ENCODE peak calls at places on chromosomes 1 and 21, in four cellular contexts. One of them, this sample, is unnamed.

GRCh38 chr21:27769763-27770162 is 802.9 kb upstream of the ADAMTS5 start:
- DNase-seq in neuronal stem cell: no peak
- DNase-seq in naive thymus-derived CD4-positive, alpha-beta T cell: no peak
- DNase-seq in transverse colon: no peak
- DNase-seq in this sample: no peak

GRCh38 chr1:48878191-48878940 is 101.7 kb upstream of the BEND5 start:
- DNase-seq in transverse colon: no peak
- DNase-seq in neuronal stem cell: no peak
- DNase-seq in naive thymus-derived CD4-positive, alpha-beta T cell: no peak
- DNase-seq in this sample: no peak

GRCh38 chr1:232973652-232974611 is 23.5 kb downstream of the NTPCR start:
- DNase-seq in neuronal stem cell: no peak
- DNase-seq in transverse colon: no peak
- DNase-seq in naive thymus-derived CD4-positive, alpha-beta T cell: no peak
- DNase-seq in this sample: no peak

GRCh38 chr1:25889470-25889869 is 14.0 kb upstream of the PAQR7 start:
- DNase-seq in transverse colon: no peak
- DNase-seq in neuronal stem cell: no peak
- DNase-seq in naive thymus-derived CD4-positive, alpha-beta T cell: no peak
- DNase-seq in this sample: no peak

GRCh38 chr1:115839706-115840095 is 1.2 kb downstream of the NHLH2 start:
- DNase-seq in transverse colon: no peak
- DNase-seq in neuronal stem cell: no peak
- DNase-seq in naive thymus-derived CD4-positive, alpha-beta T cell: no peak
- DNase-seq in this sample: no peak

GRCh38 chr1:64948216-64948615 is 18.1 kb downstream of the JAK1 start:
- DNase-seq in naive thymus-derived CD4-positive, alpha-beta T cell: no peak
- DNase-seq in neuronal stem cell: no peak
- DNase-seq in transverse colon: no peak
- DNase-seq in this sample: no peak

GRCh38 chr1:223258751-223259177 is 105.2 kb downstream of the SUSD4 start:
- DNase-seq in neuronal stem cell: no peak
- DNase-seq in transverse colon: no peak
- DNase-seq in naive thymus-derived CD4-positive, alpha-beta T cell: no peak
- DNase-seq in this sample: no peak

GRCh38 chr21:44054710-44055109 is 42.6 kb downstream of the TRAPPC10 start:
- DNase-seq in naive thymus-derived CD4-positive, alpha-beta T cell: no peak
- DNase-seq in transverse colon: no peak
- DNase-seq in neuronal stem cell: no peak
- DNase-seq in this sample: no peak

GRCh38 chr1:156146749-156147405 is 6.5 kb upstream of the SEMA4A start:
- DNase-seq in naive thymus-derived CD4-positive, alpha-beta T cell: no peak
- DNase-seq in transverse colon: no peak
- DNase-seq in neuronal stem cell: no peak
- DNase-seq in this sample: no peak

GRCh38 chr21:35475768-35476167 is 426.7 kb upstream of the RUNX1 start:
- DNase-seq in transverse colon: no peak
- DNase-seq in neuronal stem cell: no peak
- DNase-seq in naive thymus-derived CD4-positive, alpha-beta T cell: peak
- DNase-seq in this sample: no peak

GRCh38 chr1:225572422-225572821 is 80.5 kb downstream of the ENAH start:
- DNase-seq in neuronal stem cell: no peak
- DNase-seq in naive thymus-derived CD4-positive, alpha-beta T cell: no peak
- DNase-seq in transverse colon: no peak
- DNase-seq in this sample: no peak

GRCh38 chr21:38869946-38870345 is 64.2 kb downstream of the ETS2 start:
- DNase-seq in transverse colon: no peak
- DNase-seq in neuronal stem cell: no peak
- DNase-seq in naive thymus-derived CD4-positive, alpha-beta T cell: no peak
- DNase-seq in this sample: no peak

GRCh38 chr1:201014816-201015200 is 8.7 kb downstream of the KIF21B start:
- DNase-seq in neuronal stem cell: no peak
- DNase-seq in naive thymus-derived CD4-positive, alpha-beta T cell: no peak
- DNase-seq in transverse colon: no peak
- DNase-seq in this sample: no peak

GRCh38 chr1:100188617-100189016 is 10.6 kb upstream of the LRRC39 start:
- DNase-seq in transverse colon: no peak
- DNase-seq in naive thymus-derived CD4-positive, alpha-beta T cell: no peak
- DNase-seq in neuronal stem cell: no peak
- DNase-seq in this sample: no peak

GRCh38 chr1:8873001-8873400 is 5.5 kb downstream of the ENO1 start:
- DNase-seq in neuronal stem cell: no peak
- DNase-seq in transverse colon: no peak
- DNase-seq in naive thymus-derived CD4-positive, alpha-beta T cell: no peak
- DNase-seq in this sample: no peak

GRCh38 chr1:8876099-8876496 is 2.4 kb downstream of the ENO1 start:
- DNase-seq in neuronal stem cell: no peak
- DNase-seq in transverse colon: no peak
- DNase-seq in naive thymus-derived CD4-positive, alpha-beta T cell: no peak
- DNase-seq in this sample: no peak

GRCh38 chr1:8875216-8875861 is 3.1 kb downstream of the ENO1 start:
- DNase-seq in transverse colon: no peak
- DNase-seq in neuronal stem cell: no peak
- DNase-seq in naive thymus-derived CD4-positive, alpha-beta T cell: no peak
- DNase-seq in this sample: no peak

GRCh38 chr1:8873506-8874229 is 4.8 kb downstream of the ENO1 start:
- DNase-seq in naive thymus-derived CD4-positive, alpha-beta T cell: no peak
- DNase-seq in transverse colon: peak
- DNase-seq in neuronal stem cell: no peak
- DNase-seq in this sample: no peak

DNA sequence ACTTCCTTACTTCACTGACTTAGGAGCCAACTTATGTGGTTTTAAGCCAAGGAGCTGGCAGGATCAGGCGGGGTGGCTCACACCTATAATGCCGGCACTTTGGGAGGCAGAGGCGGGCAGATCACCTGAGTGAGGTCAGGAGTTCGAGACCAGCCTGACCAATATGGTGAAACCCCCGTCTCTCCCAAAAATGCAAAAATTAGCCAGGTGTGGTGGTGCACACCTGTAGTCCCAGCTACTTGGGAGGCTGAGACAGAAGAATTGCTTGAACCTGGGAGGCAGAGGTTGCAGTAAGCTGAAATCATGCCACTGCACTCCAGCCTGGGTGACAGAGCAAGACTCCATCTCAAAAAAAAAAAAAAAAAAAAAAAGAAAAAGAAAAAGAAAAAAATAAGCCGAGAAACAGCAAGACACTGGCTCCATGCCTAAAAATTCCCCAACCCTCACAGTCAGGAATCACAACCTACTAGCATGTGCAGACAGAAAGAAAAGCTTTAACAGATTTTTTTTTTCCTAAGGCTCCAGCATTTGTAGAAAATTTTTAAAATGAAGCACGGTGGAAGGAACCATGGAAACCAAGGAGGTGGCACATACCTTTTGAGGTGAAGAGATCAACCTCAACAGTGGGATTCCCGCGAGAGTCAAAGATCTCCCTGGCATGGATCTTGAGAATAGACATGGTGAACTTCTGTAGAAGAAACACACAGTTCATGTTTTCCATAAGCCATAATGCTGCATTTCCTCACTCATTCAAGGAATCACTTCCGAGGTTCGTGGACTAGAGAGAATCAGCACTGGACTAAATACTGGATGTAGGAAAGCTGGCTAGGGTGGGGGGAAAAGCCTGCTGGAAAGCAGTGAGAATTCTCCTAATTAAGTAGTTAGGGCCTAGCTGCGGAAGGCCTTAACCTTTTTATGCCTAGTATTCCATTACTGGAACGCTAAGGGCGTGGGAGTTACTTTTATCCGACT is 4.0 kb downstream of the ENO1 start:
- DNase-seq in transverse colon: no peak
- DNase-seq in neuronal stem cell: no peak
- DNase-seq in naive thymus-derived CD4-positive, alpha-beta T cell: no peak
- DNase-seq in this sample: no peak
- H3K27ac ChIP-seq in transverse colon: peak
- H3K27ac ChIP-seq in neuronal stem cell: no peak
- H3K27ac ChIP-seq in naive thymus-derived CD4-positive, alpha-beta T cell: peak
- H3K27ac ChIP-seq in this sample: peak

DNA sequence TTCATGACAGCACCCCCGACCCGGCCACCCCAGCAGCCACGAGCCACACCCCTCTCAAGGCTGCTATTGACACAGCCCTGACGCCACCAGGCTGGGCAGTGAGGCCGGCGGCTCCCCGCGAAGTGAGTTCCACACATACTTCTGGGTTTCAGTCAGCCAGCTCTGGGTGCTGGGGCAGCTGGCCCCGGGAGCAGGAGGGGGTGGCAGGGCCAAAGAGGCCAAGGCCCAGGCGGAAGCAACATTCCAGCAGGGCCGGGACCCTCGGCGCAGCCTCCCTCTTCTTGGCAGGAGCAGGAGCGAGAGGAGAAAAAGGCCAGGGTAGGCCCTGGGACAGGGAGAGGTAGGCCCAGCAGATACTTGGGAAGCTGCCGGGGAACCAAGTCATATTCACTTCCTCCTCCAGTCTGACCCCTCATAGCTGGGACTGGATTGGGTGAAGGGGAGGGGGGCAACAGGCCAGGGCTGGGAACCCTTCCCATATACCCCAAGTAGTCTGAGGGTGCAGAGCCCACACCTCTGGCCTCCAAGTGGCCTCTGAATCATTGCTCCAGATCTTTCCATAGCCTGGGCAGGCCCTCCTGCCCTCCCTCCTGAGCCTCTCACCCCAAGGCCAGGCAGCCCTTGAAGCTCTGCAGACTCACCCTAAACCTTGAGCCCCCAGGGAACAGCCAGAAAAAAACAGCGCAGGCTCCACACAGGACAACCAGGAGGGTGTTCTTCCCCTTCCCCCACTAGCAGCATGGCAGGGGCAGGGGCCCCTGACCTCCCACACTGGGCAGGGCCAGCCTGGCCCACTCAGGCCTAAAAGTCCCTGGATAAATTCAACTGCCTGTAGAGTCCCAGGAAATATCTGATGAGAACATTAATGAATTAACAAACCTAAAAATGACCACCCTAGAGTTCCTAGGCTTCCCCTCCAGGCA is 5.7 kb downstream of the HSPG2 start:
- DNase-seq in naive thymus-derived CD4-positive, alpha-beta T cell: no peak
- DNase-seq in neuronal stem cell: no peak
- DNase-seq in transverse colon: peak
- DNase-seq in this sample: no peak
- H3K4me3 ChIP-seq in naive thymus-derived CD4-positive, alpha-beta T cell: no peak
- H3K4me3 ChIP-seq in neuronal stem cell: no peak
- H3K4me3 ChIP-seq in transverse colon: no peak
- H3K4me3 ChIP-seq in this sample: no peak

DNA sequence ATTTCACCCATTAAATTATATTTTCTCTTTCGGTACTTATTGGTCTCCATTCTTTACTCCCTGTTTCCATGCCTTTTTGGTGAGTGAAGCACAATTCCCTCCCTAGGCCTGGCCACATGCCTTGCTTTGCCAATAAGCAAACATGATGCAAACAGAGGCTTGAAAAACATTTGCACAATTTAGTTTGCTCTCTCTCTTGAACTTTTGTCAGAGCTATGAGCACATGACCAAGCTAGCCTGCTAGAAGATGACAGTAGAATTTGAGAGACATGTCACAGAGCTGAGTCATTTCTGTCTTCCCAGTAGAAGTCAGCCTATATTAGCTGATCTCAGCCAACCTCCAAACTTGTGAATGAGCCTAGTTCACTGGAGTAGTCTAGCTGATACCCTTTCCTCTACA is 24.6 kb downstream of the ANGPTL3 start:
- DNase-seq in neuronal stem cell: no peak
- DNase-seq in naive thymus-derived CD4-positive, alpha-beta T cell: no peak
- DNase-seq in transverse colon: no peak
- DNase-seq in this sample: peak
- H3K27ac ChIP-seq in neuronal stem cell: no peak
- H3K27ac ChIP-seq in naive thymus-derived CD4-positive, alpha-beta T cell: no peak
- H3K27ac ChIP-seq in transverse colon: no peak
- H3K27ac ChIP-seq in this sample: no peak

GRCh38 chr1:24199291-24199900 is 12.3 kb upstream of the IFNLR1 start:
- DNase-seq in neuronal stem cell: peak
- DNase-seq in transverse colon: peak
- DNase-seq in naive thymus-derived CD4-positive, alpha-beta T cell: peak
- DNase-seq in this sample: peak
- H3K4me3 ChIP-seq in neuronal stem cell: no peak
- H3K4me3 ChIP-seq in transverse colon: no peak
- H3K4me3 ChIP-seq in naive thymus-derived CD4-positive, alpha-beta T cell: peak
- H3K4me3 ChIP-seq in this sample: peak

GRCh38 chr1:5427026-5427613 is 565.1 kb downstream of the NPHP4 start:
- DNase-seq in transverse colon: no peak
- DNase-seq in naive thymus-derived CD4-positive, alpha-beta T cell: no peak
- DNase-seq in neuronal stem cell: no peak
- DNase-seq in this sample: no peak
- H3K27ac ChIP-seq in transverse colon: no peak
- H3K27ac ChIP-seq in naive thymus-derived CD4-positive, alpha-beta T cell: no peak
- H3K27ac ChIP-seq in neuronal stem cell: no peak
- H3K27ac ChIP-seq in this sample: no peak

DNA sequence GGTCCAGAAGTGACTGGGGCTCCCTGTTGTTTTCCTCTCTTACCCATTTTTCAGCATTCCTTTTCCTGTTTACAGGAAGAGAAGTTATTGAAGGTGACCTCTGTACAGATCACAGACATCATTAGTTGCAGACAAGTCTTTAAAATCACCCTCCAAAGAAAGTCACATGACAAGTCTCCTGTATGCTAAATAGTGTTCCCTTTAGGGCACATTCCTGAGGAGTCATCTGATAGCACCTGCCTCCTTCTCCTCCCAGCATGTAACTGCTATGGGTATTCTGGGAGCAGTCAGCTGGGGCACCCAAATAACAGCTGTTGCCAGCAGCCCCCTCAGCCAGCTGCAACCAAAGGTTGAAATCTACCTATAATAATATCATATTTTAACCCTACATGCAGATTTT is 200.6 kb downstream of the PTGER3 start:
- DNase-seq in naive thymus-derived CD4-positive, alpha-beta T cell: no peak
- DNase-seq in neuronal stem cell: no peak
- DNase-seq in transverse colon: no peak
- DNase-seq in this sample: no peak
- H3K4me3 ChIP-seq in naive thymus-derived CD4-positive, alpha-beta T cell: no peak
- H3K4me3 ChIP-seq in neuronal stem cell: no peak
- H3K4me3 ChIP-seq in transverse colon: no peak
- H3K4me3 ChIP-seq in this sample: no peak

GRCh38 chr1:168468822-168469221 is 75.0 kb downstream of the XCL2 start:
- DNase-seq in neuronal stem cell: no peak
- DNase-seq in transverse colon: no peak
- DNase-seq in naive thymus-derived CD4-positive, alpha-beta T cell: no peak
- DNase-seq in this sample: no peak

GRCh38 chr1:168467452-168467851 is 76.3 kb downstream of the XCL2 start:
- DNase-seq in neuronal stem cell: no peak
- DNase-seq in naive thymus-derived CD4-positive, alpha-beta T cell: no peak
- DNase-seq in transverse colon: no peak
- DNase-seq in this sample: no peak

GRCh38 chr1:168468042-168468809 is 75.6 kb downstream of the XCL2 start:
- DNase-seq in neuronal stem cell: no peak
- DNase-seq in transverse colon: no peak
- DNase-seq in naive thymus-derived CD4-positive, alpha-beta T cell: no peak
- DNase-seq in this sample: no peak

GRCh38 chr1:168465942-168466702 is 77.7 kb downstream of the XCL2 start:
- DNase-seq in neuronal stem cell: no peak
- DNase-seq in naive thymus-derived CD4-positive, alpha-beta T cell: peak
- DNase-seq in transverse colon: peak
- DNase-seq in this sample: peak

DNA sequence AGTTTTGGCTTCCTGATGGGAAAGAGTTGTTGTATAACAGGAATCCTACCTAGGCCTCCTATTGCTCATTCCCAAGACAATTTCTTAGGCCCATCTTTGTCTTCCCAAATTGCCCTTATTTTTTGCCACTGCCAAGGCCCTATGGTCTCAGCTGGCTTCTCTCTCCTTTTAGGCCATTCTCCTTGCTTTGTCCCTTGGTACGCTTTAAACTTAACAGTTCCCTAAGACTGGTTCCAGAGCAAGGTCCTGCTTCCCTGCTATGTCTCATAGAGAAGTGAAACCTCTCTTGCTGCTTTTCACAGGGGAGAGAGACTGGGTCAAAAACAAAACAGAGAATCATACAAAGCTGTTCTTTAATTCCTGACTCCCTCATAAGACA is 77.1 kb downstream of the XCL2 start:
- DNase-seq in naive thymus-derived CD4-positive, alpha-beta T cell: no peak
- DNase-seq in neuronal stem cell: no peak
- DNase-seq in transverse colon: no peak
- DNase-seq in this sample: no peak
- H3K27ac ChIP-seq in naive thymus-derived CD4-positive, alpha-beta T cell: peak
- H3K27ac ChIP-seq in neuronal stem cell: no peak
- H3K27ac ChIP-seq in transverse colon: peak
- H3K27ac ChIP-seq in this sample: no peak